ENCODE peak calls at places on chromosomes 6 and 20, in nine cellular contexts. One of them, this sample, is unnamed. For H3K27me3, the result is how much of the 10 kb centered on the place peaks cover.

GRCh38 chr6:44494011-44494501 is 106.5 kb downstream of the CDC5L start:
- DNase-seq in heart left ventricle: no peak
- DNase-seq in psoas muscle: no peak
- DNase-seq in mesenchymal stem cell: peak
- DNase-seq in PC-3: peak
- DNase-seq in GM23338: no peak
- DNase-seq in left lung: no peak
- DNase-seq in neuronal stem cell: no peak
- DNase-seq in HCT116: peak
- DNase-seq in this sample: no peak

GRCh38 chr6:45420083-45420908 is 42.6 kb upstream of the SUPT3H start:
- DNase-seq in heart left ventricle: no peak
- DNase-seq in psoas muscle: no peak
- DNase-seq in mesenchymal stem cell: peak
- DNase-seq in PC-3: peak
- DNase-seq in GM23338: peak
- DNase-seq in left lung: peak
- DNase-seq in neuronal stem cell: peak
- DNase-seq in HCT116: no peak
- DNase-seq in this sample: peak

GRCh38 chr20:37567671-37568588 is 40.3 kb upstream of the BLCAP start:
- DNase-seq in heart left ventricle: no peak
- DNase-seq in psoas muscle: no peak
- DNase-seq in mesenchymal stem cell: no peak
- DNase-seq in PC-3: peak
- DNase-seq in GM23338: peak
- DNase-seq in left lung: no peak
- DNase-seq in neuronal stem cell: no peak
- DNase-seq in HCT116: no peak
- DNase-seq in this sample: peak

GRCh38 chr6:42138630-42139619 is 3.5 kb downstream of the C6orf132 start:
- DNase-seq in heart left ventricle: no peak
- DNase-seq in psoas muscle: no peak
- DNase-seq in mesenchymal stem cell: peak
- DNase-seq in PC-3: peak
- DNase-seq in GM23338: peak
- DNase-seq in left lung: no peak
- DNase-seq in neuronal stem cell: peak
- DNase-seq in HCT116: no peak
- DNase-seq in this sample: no peak

GRCh38 chr6:37628611-37629320 is 68.9 kb downstream of the MDGA1 start:
- DNase-seq in heart left ventricle: no peak
- DNase-seq in psoas muscle: no peak
- DNase-seq in mesenchymal stem cell: peak
- DNase-seq in PC-3: peak
- DNase-seq in GM23338: no peak
- DNase-seq in left lung: no peak
- DNase-seq in neuronal stem cell: no peak
- DNase-seq in HCT116: no peak
- DNase-seq in this sample: no peak

GRCh38 chr6:132671295-132671694 is 12.3 kb upstream of the TAAR1 start:
- DNase-seq in heart left ventricle: no peak
- DNase-seq in psoas muscle: no peak
- DNase-seq in mesenchymal stem cell: no peak
- DNase-seq in PC-3: no peak
- DNase-seq in GM23338: no peak
- DNase-seq in left lung: no peak
- DNase-seq in neuronal stem cell: no peak
- DNase-seq in HCT116: no peak
- DNase-seq in this sample: no peak

GRCh38 chr6:70371454-70372105 is 41.7 kb upstream of the FAM135A start:
- DNase-seq in heart left ventricle: no peak
- DNase-seq in psoas muscle: no peak
- DNase-seq in mesenchymal stem cell: peak
- DNase-seq in PC-3: peak
- DNase-seq in GM23338: peak
- DNase-seq in left lung: no peak
- DNase-seq in neuronal stem cell: no peak
- DNase-seq in HCT116: peak
- DNase-seq in this sample: no peak

GRCh38 chr20:5127204-5127858 is 523 bp downstream of the CDS2 start:
- DNase-seq in heart left ventricle: peak
- DNase-seq in psoas muscle: peak
- DNase-seq in mesenchymal stem cell: peak
- DNase-seq in PC-3: peak
- DNase-seq in GM23338: peak
- DNase-seq in left lung: peak
- DNase-seq in neuronal stem cell: peak
- DNase-seq in HCT116: no peak
- DNase-seq in this sample: peak

GRCh38 chr6:16622193-16622592 is 139.1 kb downstream of the ATXN1 start:
- DNase-seq in heart left ventricle: no peak
- DNase-seq in psoas muscle: no peak
- DNase-seq in mesenchymal stem cell: no peak
- DNase-seq in PC-3: no peak
- DNase-seq in GM23338: no peak
- DNase-seq in left lung: no peak
- DNase-seq in neuronal stem cell: no peak
- DNase-seq in HCT116: no peak
- DNase-seq in this sample: no peak

GRCh38 chr6:47977314-47977713 is 133.7 kb downstream of the PTCHD4 start:
- DNase-seq in heart left ventricle: no peak
- DNase-seq in psoas muscle: no peak
- DNase-seq in mesenchymal stem cell: no peak
- DNase-seq in PC-3: peak
- DNase-seq in GM23338: peak
- DNase-seq in left lung: no peak
- DNase-seq in neuronal stem cell: no peak
- DNase-seq in HCT116: no peak
- DNase-seq in this sample: peak

GRCh38 chr6:80437186-80437585 is 330.7 kb downstream of the BCKDHB start:
- DNase-seq in heart left ventricle: no peak
- DNase-seq in psoas muscle: no peak
- DNase-seq in mesenchymal stem cell: no peak
- DNase-seq in PC-3: no peak
- DNase-seq in GM23338: no peak
- DNase-seq in left lung: no peak
- DNase-seq in neuronal stem cell: no peak
- DNase-seq in HCT116: no peak
- DNase-seq in this sample: no peak

GRCh38 chr20:63830821-63831593 is at the start of gene ZBTB46:
- DNase-seq in heart left ventricle: peak
- DNase-seq in psoas muscle: peak
- DNase-seq in mesenchymal stem cell: peak
- DNase-seq in PC-3: peak
- DNase-seq in GM23338: peak
- DNase-seq in left lung: no peak
- DNase-seq in neuronal stem cell: no peak
- DNase-seq in HCT116: no peak
- DNase-seq in this sample: peak

GRCh38 chr6:170147832-170148708 is 142.8 kb downstream of the DLL1 start:
- DNase-seq in heart left ventricle: peak
- DNase-seq in psoas muscle: no peak
- DNase-seq in mesenchymal stem cell: no peak
- DNase-seq in PC-3: no peak
- DNase-seq in GM23338: peak
- DNase-seq in left lung: peak
- DNase-seq in neuronal stem cell: no peak
- DNase-seq in HCT116: no peak
- DNase-seq in this sample: no peak

GRCh38 chr6:141169419-141169818 is 963.3 kb upstream of the GJE1 start:
- DNase-seq in heart left ventricle: no peak
- DNase-seq in psoas muscle: no peak
- DNase-seq in mesenchymal stem cell: peak
- DNase-seq in PC-3: no peak
- DNase-seq in GM23338: peak
- DNase-seq in left lung: no peak
- DNase-seq in neuronal stem cell: no peak
- DNase-seq in HCT116: no peak
- DNase-seq in this sample: peak

GRCh38 chr6:141484726-141485125 is 648.0 kb upstream of the GJE1 start:
- DNase-seq in heart left ventricle: no peak
- DNase-seq in psoas muscle: no peak
- DNase-seq in mesenchymal stem cell: peak
- DNase-seq in PC-3: no peak
- DNase-seq in GM23338: no peak
- DNase-seq in left lung: no peak
- DNase-seq in neuronal stem cell: no peak
- DNase-seq in HCT116: no peak
- DNase-seq in this sample: no peak

GRCh38 chr6:158014505-158015187 is 33.0 kb downstream of the SYNJ2 start:
- DNase-seq in heart left ventricle: no peak
- DNase-seq in psoas muscle: no peak
- DNase-seq in mesenchymal stem cell: peak
- DNase-seq in PC-3: no peak
- DNase-seq in GM23338: no peak
- DNase-seq in left lung: no peak
- DNase-seq in neuronal stem cell: no peak
- DNase-seq in HCT116: no peak
- DNase-seq in this sample: peak

GRCh38 chr20:10537850-10538480 is 102.9 kb downstream of the SLX4IP start:
- DNase-seq in heart left ventricle: no peak
- DNase-seq in psoas muscle: no peak
- DNase-seq in mesenchymal stem cell: no peak
- DNase-seq in PC-3: peak
- DNase-seq in GM23338: no peak
- DNase-seq in left lung: no peak
- DNase-seq in neuronal stem cell: no peak
- DNase-seq in HCT116: no peak
- DNase-seq in this sample: no peak

GRCh38 chr6:144283781-144284473 is 1.2 kb upstream of the UTRN start:
- DNase-seq in heart left ventricle: no peak
- DNase-seq in psoas muscle: no peak
- DNase-seq in mesenchymal stem cell: peak
- DNase-seq in PC-3: peak
- DNase-seq in GM23338: peak
- DNase-seq in left lung: no peak
- DNase-seq in neuronal stem cell: no peak
- DNase-seq in HCT116: no peak
- DNase-seq in this sample: no peak

GRCh38 chr6:9948600-9949138 is 466.2 kb downstream of the TFAP2A start:
- DNase-seq in heart left ventricle: no peak
- DNase-seq in psoas muscle: no peak
- DNase-seq in mesenchymal stem cell: no peak
- DNase-seq in PC-3: no peak
- DNase-seq in GM23338: no peak
- DNase-seq in left lung: no peak
- DNase-seq in neuronal stem cell: no peak
- DNase-seq in HCT116: no peak
- DNase-seq in this sample: no peak

GRCh38 chr6:12068899-12069557 is 56.9 kb downstream of the HIVEP1 start:
- DNase-seq in heart left ventricle: no peak
- DNase-seq in psoas muscle: no peak
- DNase-seq in mesenchymal stem cell: no peak
- DNase-seq in PC-3: peak
- DNase-seq in GM23338: no peak
- DNase-seq in left lung: no peak
- DNase-seq in neuronal stem cell: no peak
- DNase-seq in HCT116: no peak
- DNase-seq in this sample: no peak

GRCh38 chr20:33211817-33212424 is 5.2 kb upstream of the BPIFA3 start:
- DNase-seq in heart left ventricle: no peak
- DNase-seq in psoas muscle: no peak
- DNase-seq in mesenchymal stem cell: peak
- DNase-seq in PC-3: peak
- DNase-seq in GM23338: peak
- DNase-seq in left lung: peak
- DNase-seq in neuronal stem cell: peak
- DNase-seq in HCT116: peak
- DNase-seq in this sample: peak
- H3K4me3 ChIP-seq in heart left ventricle: no peak
- H3K4me3 ChIP-seq in psoas muscle: no peak
- H3K4me3 ChIP-seq in mesenchymal stem cell: no peak
- H3K4me3 ChIP-seq in PC-3: no peak
- H3K4me3 ChIP-seq in GM23338: no peak
- H3K4me3 ChIP-seq in left lung: no peak
- H3K4me3 ChIP-seq in neuronal stem cell: no peak
- H3K4me3 ChIP-seq in HCT116: no peak
- H3K4me3 ChIP-seq in this sample: no peak

DNA sequence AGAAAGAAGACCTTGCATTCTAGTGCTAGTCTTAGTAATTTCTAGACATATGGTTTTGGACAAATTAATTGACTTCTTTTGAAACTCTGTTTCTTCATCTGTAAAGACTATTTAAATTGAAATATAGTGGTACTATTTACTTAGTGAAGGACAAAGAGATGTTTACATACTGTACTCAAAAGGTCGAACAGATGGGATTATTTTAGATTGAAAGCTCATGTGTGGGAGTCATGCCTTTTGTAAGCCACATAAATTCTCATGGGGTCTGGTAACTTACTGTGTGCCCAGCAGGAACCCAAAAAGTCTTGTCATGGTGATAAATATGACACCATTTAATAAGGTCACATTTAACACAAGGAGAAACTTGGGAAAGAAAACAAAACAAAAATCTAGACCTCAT is 368.2 kb upstream of the CITED2 start:
- DNase-seq in heart left ventricle: no peak
- DNase-seq in psoas muscle: no peak
- DNase-seq in mesenchymal stem cell: no peak
- DNase-seq in PC-3: no peak
- DNase-seq in GM23338: no peak
- DNase-seq in left lung: no peak
- DNase-seq in neuronal stem cell: no peak
- DNase-seq in HCT116: no peak
- DNase-seq in this sample: no peak
- H3K27me3 ChIP-seq in heart left ventricle: under half
- H3K27me3 ChIP-seq in psoas muscle: under half
- H3K27me3 ChIP-seq in mesenchymal stem cell: under half
- H3K27me3 ChIP-seq in PC-3: under half
- H3K27me3 ChIP-seq in GM23338: under half
- H3K27me3 ChIP-seq in left lung: under half
- H3K27me3 ChIP-seq in neuronal stem cell: under half
- H3K27me3 ChIP-seq in HCT116: under half
- H3K27me3 ChIP-seq in this sample: under half

DNA sequence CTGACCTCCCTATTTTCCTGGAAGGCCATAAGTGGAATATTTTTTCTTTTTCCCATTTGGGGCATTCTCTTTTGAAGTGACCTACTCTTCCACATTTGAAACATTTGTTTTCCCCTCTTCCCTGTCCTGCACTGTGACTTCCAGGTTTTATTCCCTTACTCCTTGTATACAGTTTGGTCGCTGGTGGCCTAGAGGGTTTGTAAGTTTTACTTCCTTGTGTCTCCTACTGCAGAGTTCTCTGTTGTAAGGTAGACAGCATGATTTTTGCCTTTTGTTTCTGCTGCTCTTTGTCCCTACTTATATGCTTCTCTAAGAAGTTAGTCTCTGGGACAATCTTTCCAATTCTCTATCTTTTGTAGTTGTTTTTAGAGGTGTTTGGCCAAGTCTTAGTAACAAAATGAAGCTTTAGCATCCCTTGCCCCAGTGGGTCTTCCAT is 7.4 kb upstream of the ZNFX1 start:
- DNase-seq in heart left ventricle: no peak
- DNase-seq in psoas muscle: no peak
- DNase-seq in mesenchymal stem cell: no peak
- DNase-seq in PC-3: no peak
- DNase-seq in GM23338: no peak
- DNase-seq in left lung: no peak
- DNase-seq in neuronal stem cell: no peak
- DNase-seq in HCT116: no peak
- DNase-seq in this sample: no peak
- H3K4me3 ChIP-seq in heart left ventricle: no peak
- H3K4me3 ChIP-seq in psoas muscle: no peak
- H3K4me3 ChIP-seq in mesenchymal stem cell: no peak
- H3K4me3 ChIP-seq in PC-3: peak
- H3K4me3 ChIP-seq in GM23338: peak
- H3K4me3 ChIP-seq in left lung: no peak
- H3K4me3 ChIP-seq in neuronal stem cell: no peak
- H3K4me3 ChIP-seq in HCT116: no peak
- H3K4me3 ChIP-seq in this sample: no peak

GRCh38 chr6:156995502-156995901 is 218.3 kb downstream of the ARID1B start:
- DNase-seq in heart left ventricle: no peak
- DNase-seq in psoas muscle: no peak
- DNase-seq in mesenchymal stem cell: no peak
- DNase-seq in PC-3: no peak
- DNase-seq in GM23338: no peak
- DNase-seq in left lung: no peak
- DNase-seq in neuronal stem cell: no peak
- DNase-seq in HCT116: no peak
- DNase-seq in this sample: no peak
- H3K27me3 ChIP-seq in heart left ventricle: under half
- H3K27me3 ChIP-seq in psoas muscle: under half
- H3K27me3 ChIP-seq in mesenchymal stem cell: under half
- H3K27me3 ChIP-seq in PC-3: under half
- H3K27me3 ChIP-seq in GM23338: under half
- H3K27me3 ChIP-seq in left lung: under half
- H3K27me3 ChIP-seq in neuronal stem cell: under half
- H3K27me3 ChIP-seq in HCT116: under half
- H3K27me3 ChIP-seq in this sample: under half